ENCODE peak calls at places on chromosomes 12 and 14, in four cellular contexts. One of them, this sample, is unnamed.

GRCh38 chr14:37708481-37708880 is 113.1 kb downstream of the TTC6 start:
- DNase-seq in HepG2: no peak
- DNase-seq in GM12878: no peak
- DNase-seq in K562: no peak
- DNase-seq in this sample: no peak

GRCh38 chr12:69900720-69901131 is 75.7 kb downstream of the MYRFL start:
- DNase-seq in HepG2: peak; percentile 76
- DNase-seq in GM12878: no peak
- DNase-seq in K562: peak; percentile 81
- DNase-seq in this sample: peak; percentile 64

GRCh38 chr12:55899035-55899434 is 28.7 kb downstream of the PYM1 start:
- DNase-seq in HepG2: peak; percentile 35
- DNase-seq in GM12878: no peak
- DNase-seq in K562: peak; percentile 73
- DNase-seq in this sample: no peak

GRCh38 chr12:130141105-130141504 is 21.2 kb upstream of the FZD10 start:
- DNase-seq in HepG2: no peak
- DNase-seq in GM12878: no peak
- DNase-seq in K562: no peak
- DNase-seq in this sample: no peak

GRCh38 chr12:124771462-124772361 is 92.0 kb downstream of the SCARB1 start:
- DNase-seq in HepG2: peak; percentile 52
- DNase-seq in GM12878: peak; percentile 51
- DNase-seq in K562: peak; percentile 87
- DNase-seq in this sample: peak; percentile 85

GRCh38 chr12:3132636-3133409 is 55.6 kb downstream of the TSPAN9 start:
- DNase-seq in HepG2: no peak
- DNase-seq in GM12878: no peak
- DNase-seq in K562: no peak
- DNase-seq in this sample: no peak

GRCh38 chr12:47822863-47823262 is 3.2 kb upstream of the HDAC7 start:
- DNase-seq in HepG2: no peak
- DNase-seq in GM12878: no peak
- DNase-seq in K562: no peak
- DNase-seq in this sample: no peak

GRCh38 chr14:78863143-78863542 is 693.0 kb downstream of the NRXN3 start:
- DNase-seq in HepG2: peak; percentile 4
- DNase-seq in GM12878: no peak
- DNase-seq in K562: peak; percentile 29
- DNase-seq in this sample: no peak

GRCh38 chr14:32192712-32193373 is 9.0 kb upstream of the RNU6-7 start:
- DNase-seq in HepG2: no peak
- DNase-seq in GM12878: no peak
- DNase-seq in K562: no peak
- DNase-seq in this sample: peak; percentile 16

GRCh38 chr12:76547526-76547925 is 12.0 kb downstream of the OSBPL8 start:
- DNase-seq in HepG2: no peak
- DNase-seq in GM12878: no peak
- DNase-seq in K562: no peak
- DNase-seq in this sample: no peak

GRCh38 chr12:118063567-118064391 is 2.8 kb upstream of the WSB2 start:
- DNase-seq in HepG2: peak; percentile 61
- DNase-seq in GM12878: no peak
- DNase-seq in K562: no peak
- DNase-seq in this sample: no peak

GRCh38 chr12:49358548-49359141 is 8.6 kb upstream of the SPATS2 start:
- DNase-seq in HepG2: peak; percentile 72
- DNase-seq in GM12878: no peak
- DNase-seq in K562: peak; percentile 86
- DNase-seq in this sample: peak; percentile 84

GRCh38 chr12:18919826-18920511 is 182.1 kb downstream of the CAPZA3 start:
- DNase-seq in HepG2: no peak
- DNase-seq in GM12878: no peak
- DNase-seq in K562: no peak
- DNase-seq in this sample: no peak

GRCh38 chr12:118103601-118104382 is at the start of gene VSIG10:
- DNase-seq in HepG2: peak; percentile 71
- DNase-seq in GM12878: no peak
- DNase-seq in K562: peak; percentile 40
- DNase-seq in this sample: peak; percentile 81

GRCh38 chr12:55708695-55709233 is 1.1 kb upstream of the ITGA7 start:
- DNase-seq in HepG2: no peak
- DNase-seq in GM12878: no peak
- DNase-seq in K562: no peak
- DNase-seq in this sample: no peak

GRCh38 chr14:33285902-33286700 is 347.4 kb downstream of the NPAS3 start:
- DNase-seq in HepG2: no peak
- DNase-seq in GM12878: no peak
- DNase-seq in K562: no peak
- DNase-seq in this sample: no peak

GRCh38 chr14:33279865-33280264 is 341.2 kb downstream of the NPAS3 start:
- DNase-seq in HepG2: no peak
- DNase-seq in GM12878: no peak
- DNase-seq in K562: peak; percentile 21
- DNase-seq in this sample: no peak

GRCh38 chr14:33280646-33281045 is 342.0 kb downstream of the NPAS3 start:
- DNase-seq in HepG2: no peak
- DNase-seq in GM12878: no peak
- DNase-seq in K562: no peak
- DNase-seq in this sample: no peak

GRCh38 chr14:33282811-33283210 is 344.1 kb downstream of the NPAS3 start:
- DNase-seq in HepG2: no peak
- DNase-seq in GM12878: no peak
- DNase-seq in K562: no peak
- DNase-seq in this sample: no peak

GRCh38 chr14:33282181-33282580 is 343.5 kb downstream of the NPAS3 start:
- DNase-seq in HepG2: no peak
- DNase-seq in GM12878: no peak
- DNase-seq in K562: no peak
- DNase-seq in this sample: no peak
- TF ChIP-seq POLR2AphosphoS2 in HepG2: no peak
- TF ChIP-seq POLR2AphosphoS2 in GM12878: no peak
- TF ChIP-seq POLR2AphosphoS2 in K562: no peak
- TF ChIP-seq POLR2AphosphoS2 in this sample: no peak

GRCh38 chr14:88301381-88301780 is 21.7 kb downstream of the KCNK10 start:
- DNase-seq in HepG2: no peak
- DNase-seq in GM12878: no peak
- DNase-seq in K562: no peak
- DNase-seq in this sample: no peak
- H3K27ac ChIP-seq in HepG2: no peak overlapping the region
- H3K27ac ChIP-seq in GM12878: no peak overlapping the region
- H3K27ac ChIP-seq in K562: no peak overlapping the region
- H3K27ac ChIP-seq in this sample: no peak overlapping the region

DNA sequence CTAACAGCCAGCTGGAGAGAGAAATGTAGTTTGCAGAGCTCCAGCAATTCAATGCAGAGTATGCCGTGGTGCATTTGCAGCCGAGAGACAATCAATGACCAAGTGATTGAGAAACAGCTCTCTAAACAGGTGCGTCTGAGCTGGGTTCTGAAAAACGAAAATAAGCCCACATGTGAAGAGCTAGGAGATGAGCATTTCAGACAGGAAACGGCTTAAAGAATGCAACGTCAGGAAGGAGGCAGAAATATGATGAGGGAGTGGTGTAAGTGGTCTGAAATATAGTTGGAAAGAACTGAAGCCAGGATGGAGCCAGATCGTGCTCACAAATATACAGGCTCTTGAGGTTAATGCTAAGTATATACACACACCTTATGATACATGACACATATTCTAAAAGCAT is 2.5 kb upstream of the GARIN2 start:
- DNase-seq in HepG2: no peak
- DNase-seq in GM12878: no peak
- DNase-seq in K562: no peak
- DNase-seq in this sample: no peak
- TF ChIP-seq POLR2AphosphoS2 in HepG2: no peak
- TF ChIP-seq POLR2AphosphoS2 in GM12878: no peak
- TF ChIP-seq POLR2AphosphoS2 in K562: no peak
- TF ChIP-seq POLR2AphosphoS2 in this sample: no peak

DNA sequence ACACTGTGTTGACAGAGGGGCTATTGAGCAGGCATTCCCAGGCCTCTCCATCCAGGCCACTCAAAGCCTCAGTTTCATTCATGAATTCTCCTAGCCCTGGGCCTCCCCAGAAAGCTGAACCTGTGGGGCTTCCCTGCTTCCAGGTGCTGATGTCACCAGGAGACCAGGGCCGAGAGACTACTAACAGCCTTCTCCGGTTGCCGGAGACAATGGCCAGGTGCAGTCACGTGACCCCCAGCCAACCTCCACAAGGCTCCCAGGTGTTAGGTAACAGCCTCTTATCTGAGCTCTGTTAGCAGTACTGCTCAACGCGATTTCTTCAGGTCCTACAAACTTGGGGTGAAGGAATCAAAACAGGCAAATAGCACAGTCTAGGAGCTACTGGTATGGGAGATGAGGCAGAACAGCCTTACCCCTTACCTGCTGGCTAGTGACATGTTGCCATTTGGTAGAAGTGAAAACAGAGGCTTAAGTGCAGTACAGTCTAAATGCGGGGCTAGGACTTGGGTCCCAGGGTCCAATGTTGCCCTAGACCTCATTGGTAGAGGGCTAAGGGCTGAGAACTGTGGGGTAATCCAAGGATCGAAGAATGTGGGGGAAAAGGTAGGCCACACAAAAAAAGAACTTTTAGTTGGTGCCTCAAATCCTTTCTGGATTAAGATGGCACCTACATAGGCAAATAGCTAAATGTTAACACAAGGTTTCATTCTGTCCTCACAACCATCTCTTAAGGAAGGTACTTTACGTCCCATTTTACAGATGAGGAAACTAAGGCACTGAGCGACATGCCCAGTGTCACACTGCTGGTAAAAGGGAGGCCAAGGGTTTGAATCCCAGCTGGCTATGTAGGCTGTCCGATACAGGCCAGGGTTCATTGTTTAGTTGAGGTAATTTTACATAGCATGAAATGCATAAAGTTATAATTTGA is 3.8 kb downstream of the CCDC88C start:
- DNase-seq in HepG2: no peak
- DNase-seq in GM12878: no peak
- DNase-seq in K562: no peak
- DNase-seq in this sample: no peak
- H3K27ac ChIP-seq in HepG2: no peak overlapping the region
- H3K27ac ChIP-seq in GM12878: peak overlapping the region; percentile 100
- H3K27ac ChIP-seq in K562: no peak overlapping the region
- H3K27ac ChIP-seq in this sample: no peak overlapping the region

GRCh38 chr14:76546426-76547221 is 170.7 kb downstream of the ESRRB start:
- DNase-seq in HepG2: peak; percentile 25
- DNase-seq in GM12878: no peak
- DNase-seq in K562: peak; percentile 50
- DNase-seq in this sample: peak; percentile 50

GRCh38 chr14:76551906-76552305 is 176.0 kb downstream of the ESRRB start:
- DNase-seq in HepG2: no peak
- DNase-seq in GM12878: no peak
- DNase-seq in K562: no peak
- DNase-seq in this sample: no peak

GRCh38 chr14:76551116-76551515 is 175.2 kb downstream of the ESRRB start:
- DNase-seq in HepG2: no peak
- DNase-seq in GM12878: no peak
- DNase-seq in K562: no peak
- DNase-seq in this sample: no peak

DNA sequence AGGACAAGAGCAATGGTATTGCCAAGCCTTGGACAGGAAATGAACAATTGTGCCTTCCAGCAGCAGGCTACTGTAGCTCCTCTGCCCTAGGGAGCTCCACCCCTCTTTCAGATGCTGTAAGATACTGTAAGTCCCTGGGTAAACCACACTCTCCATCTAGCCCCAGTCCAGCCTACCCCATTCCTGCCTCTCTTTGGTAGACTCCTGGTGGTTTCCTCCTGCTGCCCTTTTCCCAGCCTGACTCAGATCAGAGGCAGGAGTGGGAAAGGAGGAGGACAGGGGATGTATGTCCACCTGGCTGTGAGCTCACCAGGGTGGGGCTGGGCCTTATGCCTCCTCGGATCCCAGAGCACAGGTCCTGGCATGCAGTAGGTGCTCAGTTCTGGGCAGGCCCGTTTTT is 174.6 kb downstream of the ESRRB start:
- DNase-seq in HepG2: no peak
- DNase-seq in GM12878: no peak
- DNase-seq in K562: no peak
- DNase-seq in this sample: no peak
- TF ChIP-seq POLR2AphosphoS2 in HepG2: no peak
- TF ChIP-seq POLR2AphosphoS2 in GM12878: no peak
- TF ChIP-seq POLR2AphosphoS2 in K562: no peak
- TF ChIP-seq POLR2AphosphoS2 in this sample: no peak

DNA sequence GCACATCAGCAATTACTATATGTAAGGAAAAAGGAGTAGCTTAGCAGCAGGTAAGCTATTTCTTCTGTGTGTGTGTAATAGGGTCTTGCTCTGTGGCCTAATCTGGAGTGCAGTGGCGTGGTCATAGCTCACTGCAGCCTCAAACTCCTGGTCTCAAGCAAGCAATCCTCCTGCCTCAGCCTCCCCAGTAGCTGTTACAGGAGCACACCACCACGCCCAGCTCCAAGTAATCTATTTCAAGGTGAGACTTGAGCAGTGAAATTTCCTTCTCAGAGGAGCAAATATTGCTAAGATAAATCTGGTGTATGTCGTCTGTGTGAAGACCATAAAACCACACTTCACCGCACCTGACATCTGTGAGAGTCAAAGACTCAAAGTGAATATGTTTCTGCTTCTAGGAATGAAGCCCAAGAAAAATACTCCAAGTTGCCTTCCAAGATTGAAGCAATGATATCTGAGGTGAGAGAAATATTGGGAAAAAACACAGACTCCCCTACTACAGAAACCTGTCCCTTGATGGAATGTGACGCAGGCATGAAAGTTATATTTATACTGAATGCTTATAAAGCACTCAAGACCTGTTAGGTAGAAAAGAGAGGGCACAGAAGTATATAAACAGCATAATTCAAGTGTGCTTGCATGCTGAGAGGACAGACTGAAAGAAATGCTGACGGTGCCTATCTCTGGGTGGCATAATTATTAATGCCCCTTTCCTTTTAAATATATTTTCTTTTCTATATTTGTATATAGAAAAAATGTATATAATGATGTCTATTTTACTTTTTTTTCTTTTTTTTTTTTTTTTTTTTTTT is 2.5 kb upstream of the SELPLG start:
- DNase-seq in HepG2: no peak
- DNase-seq in GM12878: no peak
- DNase-seq in K562: no peak
- DNase-seq in this sample: no peak
- H3K27ac ChIP-seq in HepG2: no peak overlapping the region
- H3K27ac ChIP-seq in GM12878: peak overlapping the region; percentile 86
- H3K27ac ChIP-seq in K562: peak overlapping the region; percentile 29
- H3K27ac ChIP-seq in this sample: no peak overlapping the region

GRCh38 chr14:61872452-61872851 is 110.2 kb downstream of the SNAPC1 start:
- DNase-seq in HepG2: no peak
- DNase-seq in GM12878: peak; percentile 73
- DNase-seq in K562: no peak
- DNase-seq in this sample: no peak
- TF ChIP-seq POLR2AphosphoS2 in HepG2: no peak
- TF ChIP-seq POLR2AphosphoS2 in GM12878: no peak
- TF ChIP-seq POLR2AphosphoS2 in K562: no peak
- TF ChIP-seq POLR2AphosphoS2 in this sample: no peak